ENCODE peak calls at places on chromosomes 13 and 19, in ten cellular contexts. E, C, I, H, T, G, Y, O, P and K are unnamed samples.

GRCh38 chr19:41546386-41546789 is 29.6 kb upstream of the CEACAM21 start:
- DNase-seq in I (peak; percentile 72), G (no peak), T (no peak), P (no peak), C (peak; percentile 58), Y (no peak), E (no peak), H (peak; percentile 87), O (no peak), K (no peak)

GRCh38 chr19:55304279-55304978 is 20.6 kb downstream of the BRSK1 start:
- DNase-seq in O (peak; percentile 61), I (no peak), C (peak; percentile 39), P (peak; percentile 50), Y (peak; percentile 80), E (peak; percentile 18), G (no peak), H (no peak), T (no peak), K (peak; percentile 78)

GRCh38 chr13:51502206-51502651 is 49.4 kb upstream of the INTS6 start:
- DNase-seq in T (no peak), C (no peak), O (no peak), P (no peak), H (no peak), Y (no peak), I (no peak), E (no peak), G (no peak), K (no peak)

GRCh38 chr13:95216182-95216581 is 85.1 kb downstream of the ABCC4 start:
- DNase-seq in H (no peak), I (no peak), E (no peak), O (no peak), T (no peak), P (no peak), C (no peak), G (no peak), Y (no peak), K (no peak)

GRCh38 chr13:111202745-111203144 is 87.6 kb downstream of the ARHGEF7 start:
- DNase-seq in H (no peak), P (no peak), G (peak; percentile 45), C (no peak), Y (peak; percentile 33), E (no peak), I (peak; percentile 46), T (no peak), O (no peak), K (peak; percentile 51)

GRCh38 chr13:50645092-50645491 is 198.4 kb downstream of the DLEU7 start:
- DNase-seq in P (no peak), O (no peak), Y (no peak), E (no peak), C (no peak), G (no peak), H (no peak), I (no peak), T (no peak), K (no peak)

GRCh38 chr13:33611016-33611805 is 206.7 kb upstream of the RFC3 start:
- DNase-seq in C (peak; percentile 10), I (no peak), T (no peak), E (peak; percentile 41), H (no peak), O (peak; percentile 40), P (peak; percentile 83), Y (no peak), G (peak; percentile 84), K (no peak)

GRCh38 chr19:34416021-34416545 is 11.9 kb downstream of the PDCD2L start:
- DNase-seq in E (no peak), I (no peak), P (no peak), O (no peak), Y (no peak), T (no peak), C (no peak), H (peak; percentile 12), G (no peak), K (no peak)

GRCh38 chr19:5693195-5694166 is 3.4 kb downstream of the RPL36 start:
- DNase-seq in T (no peak), Y (no peak), E (no peak), G (no peak), C (no peak), P (no peak), O (peak; percentile 42), I (no peak), H (peak; percentile 80), K (no peak)

DNA sequence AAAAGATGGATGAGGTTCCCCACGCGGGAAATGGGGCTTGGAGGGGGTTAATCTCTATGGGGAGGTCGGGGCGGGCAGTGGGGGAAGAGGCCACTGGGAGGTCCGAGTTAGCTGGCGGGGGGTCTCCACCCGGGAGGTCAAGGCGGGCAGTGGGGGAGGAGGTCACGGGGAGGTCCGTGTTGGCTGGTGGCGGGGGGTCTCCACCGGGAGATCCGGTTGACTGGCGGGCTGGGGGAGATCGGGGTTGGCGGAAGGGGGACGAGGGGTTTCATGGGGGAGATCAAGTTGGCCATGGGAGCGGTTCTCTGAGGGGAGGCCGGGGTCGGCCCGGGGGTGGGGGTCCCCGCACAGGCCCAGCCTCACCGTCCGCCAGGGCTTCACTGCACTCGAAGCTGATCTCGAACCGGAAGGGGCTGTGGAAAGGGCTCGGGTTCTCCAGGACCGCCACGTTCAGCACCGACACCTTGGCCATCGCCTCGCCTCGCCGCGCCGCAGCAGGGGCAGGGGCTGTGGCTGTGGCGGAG is 342 bp downstream of the ASF1B start:
- DNase-seq in P (no peak), C (peak; percentile 24), I (no peak), E (no peak), Y (no peak), T (no peak), H (no peak), O (no peak), G (no peak), K (no peak)
- TF ChIP-seq POLR2A in P (no peak), C (peak; percentile 19), I (no peak), E (no peak), Y (no peak), T (no peak), H (no peak), O (no peak), G (no peak), K (no peak)

GRCh38 chr13:59534806-59535205 is 628.9 kb downstream of the DIAPH3 start:
- DNase-seq in G (no peak), C (no peak), H (no peak), Y (no peak), E (no peak), O (no peak), P (no peak), T (no peak), I (no peak), K (no peak)

GRCh38 chr13:59538512-59538911 is 625.2 kb downstream of the DIAPH3 start:
- DNase-seq in C (no peak), G (no peak), P (no peak), E (no peak), O (no peak), T (no peak), Y (no peak), H (no peak), I (no peak), K (no peak)

GRCh38 chr13:59542303-59542702 is 621.4 kb downstream of the DIAPH3 start:
- DNase-seq in T (no peak), O (no peak), G (no peak), P (no peak), C (no peak), I (no peak), E (no peak), H (no peak), Y (no peak), K (no peak)

GRCh38 chr13:59533561-59534337 is 630.0 kb downstream of the DIAPH3 start:
- DNase-seq in G (no peak), O (no peak), T (no peak), C (no peak), E (no peak), Y (no peak), P (peak; percentile 12), H (no peak), I (no peak), K (no peak)

DNA sequence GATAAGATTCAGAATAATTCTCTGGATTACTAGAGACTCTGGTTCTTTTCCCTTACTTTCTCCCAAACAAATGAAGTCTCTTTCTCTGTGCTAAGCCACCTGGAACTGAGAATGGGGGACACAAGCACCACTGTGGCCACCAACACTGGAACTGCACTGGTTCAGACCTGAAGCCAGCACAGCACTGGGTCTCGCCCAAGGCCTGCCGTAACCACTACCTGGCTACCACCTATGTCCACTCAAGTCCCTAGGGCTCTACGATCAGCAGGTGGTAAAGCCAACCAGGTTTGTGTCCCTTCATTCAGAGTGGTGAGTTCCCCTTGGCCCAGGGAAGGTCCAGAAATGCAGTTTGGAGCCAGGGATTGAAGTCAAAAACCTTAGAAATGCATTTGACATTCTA is 626.2 kb downstream of the DIAPH3 start:
- DNase-seq in T (no peak), H (no peak), E (no peak), Y (no peak), G (no peak), C (no peak), O (no peak), P (no peak), I (no peak), K (no peak)
- TF ChIP-seq POLR2A in T (no peak), H (no peak), E (no peak), Y (no peak), G (no peak), C (no peak), O (no peak), P (no peak), I (no peak), K (no peak)

GRCh38 chr19:512548-513365 is 5.5 kb downstream of the TPGS1 start:
- DNase-seq in O (no peak), T (no peak), H (peak; percentile 81), P (no peak), C (no peak), G (no peak), I (no peak), E (no peak), Y (peak; percentile 43), K (no peak)

GRCh38 chr19:513368-514165 is 6.3 kb downstream of the TPGS1 start:
- DNase-seq in O (no peak), I (no peak), G (no peak), E (no peak), H (no peak), P (no peak), T (no peak), C (no peak), Y (no peak), K (no peak)

GRCh38 chr19:508204-509150 is 1.2 kb downstream of the TPGS1 start:
- DNase-seq in Y (no peak), H (peak; percentile 87), P (no peak), I (no peak), C (no peak), T (no peak), O (no peak), G (no peak), E (no peak), K (no peak)

GRCh38 chr19:510606-511100 is 3.4 kb downstream of the TPGS1 start:
- DNase-seq in G (peak; percentile 81), H (peak; percentile 97), O (peak; percentile 79), C (peak; percentile 87), T (peak; percentile 40), Y (peak; percentile 96), E (no peak), P (peak; percentile 82), I (peak; percentile 80), K (peak; percentile 90)

GRCh38 chr19:511101-511841 is 4.0 kb downstream of the TPGS1 start:
- DNase-seq in H (peak; percentile 92), E (no peak), P (no peak), O (no peak), I (peak; percentile 75), T (no peak), G (peak; percentile 75), C (peak; percentile 82), Y (peak; percentile 75), K (no peak)
- TF ChIP-seq POLR2A in H (no peak), E (no peak), P (no peak), O (no peak), I (no peak), T (no peak), G (no peak), C (peak; percentile 40), Y (peak; percentile 35), K (no peak)

GRCh38 chr13:30307194-30307965 is at the start of gene KATNAL1:
- DNase-seq in T (peak; percentile 10), E (peak; percentile 55), I (peak; percentile 76), H (peak; percentile 93), P (peak; percentile 56), O (peak; percentile 89), Y (peak; percentile 96), C (peak; percentile 78), G (peak; percentile 89), K (peak; percentile 39)
- TF ChIP-seq POLR2A in T (no peak), E (no peak), I (no peak), H (no peak), P (peak; percentile 69), O (peak; percentile 15), Y (peak; percentile 70), C (peak; percentile 40), G (peak; percentile 66), K (peak; percentile 87)